ENCODE peak calls at places on chromosomes 12 and 14, in six cellular contexts. T is fibroblast of the aortic adventitia, J is NCI-H446, I is fibroblast of mammary gland, C is GM20000, U is tibial nerve. H is an unnamed sample.

GRCh38 chr12:109910969-109911348 is 10.9 kb downstream of the TCHP start:
- DNase-seq in T (peak; percentile 15), U (no peak), C (no peak), I (peak; percentile 47), J (no peak), H (no peak)

GRCh38 chr12:57632898-57633825 is at the start of gene B4GALNT1:
- DNase-seq in C (peak; percentile 88), T (peak; percentile 48), I (peak; percentile 29), U (no peak), J (peak; percentile 86), H (peak; percentile 39)

GRCh38 chr12:56361487-56362129 is 1.0 kb downstream of the APOF start:
- DNase-seq in U (no peak), T (no peak), C (no peak), I (no peak), J (no peak), H (no peak)

GRCh38 chr14:42002139-42002538 is 395.5 kb downstream of the LRFN5 start:
- DNase-seq in I (peak; percentile 17), C (no peak), T (peak; percentile 37), U (no peak), J (no peak), H (no peak)

GRCh38 chr12:100289011-100289410 is 22.0 kb downstream of the SCYL2 start:
- DNase-seq in J (no peak), I (no peak), C (no peak), U (no peak), T (no peak), H (no peak)

GRCh38 chr12:58420496-58420895 is 479.1 kb downstream of the ATP23 start:
- DNase-seq in T (peak; percentile 87), U (no peak), J (no peak), I (peak; percentile 64), C (no peak), H (no peak)

GRCh38 chr12:105417732-105418131 is 87.2 kb downstream of the C12orf75 start:
- DNase-seq in U (no peak), I (no peak), C (no peak), J (no peak), T (no peak), H (no peak)

GRCh38 chr12:53995311-53996187 is 4.4 kb upstream of the HOXC9 start:
- DNase-seq in T (no peak), I (peak; percentile 51), U (no peak), C (no peak), J (no peak), H (no peak)

GRCh38 chr14:68695326-68695768 is 97.5 kb downstream of the ZFP36L1 start:
- DNase-seq in I (peak; percentile 100), U (no peak), C (peak; percentile 88), J (no peak), T (peak; percentile 100), H (no peak)

GRCh38 chr12:71533703-71534102 is 94.1 kb downstream of the LGR5 start:
- DNase-seq in J (no peak), C (no peak), U (no peak), I (no peak), T (no peak), H (no peak)

GRCh38 chr14:28773917-28774691 is 7.5 kb downstream of the FOXG1 start:
- DNase-seq in C (no peak), T (peak; percentile 64), I (peak; percentile 66), U (no peak), J (peak; percentile 97), H (peak; percentile 93)

GRCh38 chr14:24224618-24225071 is 7.5 kb downstream of the NEDD8 start:
- DNase-seq in C (no peak), U (no peak), I (peak; percentile 73), T (peak; percentile 76), J (no peak), H (no peak)

GRCh38 chr12:120314220-120314619 is 12.1 kb downstream of the SIRT4 start:
- DNase-seq in T (no peak), J (peak; percentile 13), C (no peak), U (no peak), I (peak; percentile 6), H (no peak)

GRCh38 chr12:13342971-13343370 is 146.4 kb downstream of the EMP1 start:
- DNase-seq in U (no peak), T (peak; percentile 46), C (no peak), I (peak; percentile 97), J (no peak), H (no peak)

GRCh38 chr14:100593751-100594624 is 6.8 kb upstream of the BEGAIN start:
- DNase-seq in I (no peak), T (no peak), J (no peak), C (no peak), U (no peak), H (no peak)

GRCh38 chr14:70086685-70087379 is 101.9 kb downstream of the SLC8A3 start:
- DNase-seq in T (peak; percentile 65), U (no peak), I (peak; percentile 56), C (peak; percentile 30), J (peak; percentile 39), H (peak; percentile 78)

GRCh38 chr14:102892660-102893059 is 29.8 kb upstream of the AMN start:
- DNase-seq in T (no peak), U (no peak), J (no peak), C (no peak), I (no peak), H (no peak)

GRCh38 chr14:93126124-93126523 is 10.4 kb upstream of the ITPK1 start:
- DNase-seq in I (no peak), J (no peak), U (no peak), C (no peak), T (no peak), H (no peak)

GRCh38 chr12:124049451-124050094 is 76.6 kb downstream of the ZNF664 start:
- DNase-seq in C (no peak), J (no peak), I (no peak), T (no peak), U (no peak), H (no peak)

GRCh38 chr14:48008646-48009045 is 333.2 kb upstream of the MDGA2 start:
- DNase-seq in C (no peak), J (no peak), I (no peak), T (no peak), U (no peak), H (no peak)

GRCh38 chr14:22070119-22070982 is 396.7 kb upstream of the OR4E1 start:
- DNase-seq in U (no peak), T (no peak), C (peak; percentile 19), J (no peak), I (peak; percentile 8), H (no peak)

GRCh38 chr12:91637789-91638624 is 455.4 kb upstream of the DCN start:
- DNase-seq in U (no peak), I (no peak), J (no peak), C (no peak), T (no peak), H (no peak)

GRCh38 chr14:24392327-24393098 is 6.3 kb upstream of the NYNRIN start:
- DNase-seq in U (no peak), J (no peak), I (peak; percentile 63), C (no peak), T (peak; percentile 57), H (peak; percentile 25)

GRCh38 chr12:91133871-91134270 is 22.6 kb upstream of the LUM start:
- DNase-seq in C (no peak), T (peak; percentile 74), J (no peak), I (peak; percentile 88), U (no peak), H (no peak)

GRCh38 chr12:99498756-99499155 is 148.8 kb upstream of the GARIN6 start:
- DNase-seq in T (no peak), J (no peak), I (peak; percentile 36), U (no peak), C (no peak), H (no peak)